ENCODE peak calls at places on chromosome 10, in four cellular contexts. One of them, this sample, is unnamed.
A peak's percentile ranks its signal among the peaks of the same experiment; 100 is the strongest.

GRCh38 chr10:93856349-93857140 is 37.2 kb upstream of the SLC35G1 start:
- DNase-seq in HepG2: no peak
- DNase-seq in HCT116: no peak
- DNase-seq in SK-N-SH: no peak
- DNase-seq in this sample: no peak

GRCh38 chr10:69864321-69864720 is 62.6 kb downstream of the COL13A1 start:
- DNase-seq in HepG2: no peak
- DNase-seq in HCT116: peak; percentile 66
- DNase-seq in SK-N-SH: no peak
- DNase-seq in this sample: no peak

GRCh38 chr10:91880310-91880709 is 29.0 kb downstream of the FGFBP3 start:
- DNase-seq in HepG2: no peak
- DNase-seq in HCT116: no peak
- DNase-seq in SK-N-SH: no peak
- DNase-seq in this sample: no peak

GRCh38 chr10:89207801-89208551 is 859 bp upstream of the CH25H start:
- DNase-seq in HepG2: no peak
- DNase-seq in HCT116: no peak
- DNase-seq in SK-N-SH: peak; percentile 68
- DNase-seq in this sample: no peak

GRCh38 chr10:74292871-74293427 is 141.9 kb downstream of the ADK start:
- DNase-seq in HepG2: no peak
- DNase-seq in HCT116: peak; percentile 10
- DNase-seq in SK-N-SH: no peak
- DNase-seq in this sample: no peak

GRCh38 chr10:90856964-90857634 is 740 bp downstream of the HTR7 start:
- DNase-seq in HepG2: no peak
- DNase-seq in HCT116: no peak
- DNase-seq in SK-N-SH: no peak
- DNase-seq in this sample: no peak

GRCh38 chr10:48612241-48612943 is 7.5 kb upstream of the ARHGAP22 start:
- DNase-seq in HepG2: no peak
- DNase-seq in HCT116: no peak
- DNase-seq in SK-N-SH: no peak
- DNase-seq in this sample: no peak

GRCh38 chr10:69456880-69457693 is 5.8 kb downstream of the TSPAN15 start:
- DNase-seq in HepG2: no peak
- DNase-seq in HCT116: no peak
- DNase-seq in SK-N-SH: no peak
- DNase-seq in this sample: no peak

GRCh38 chr10:42630537-42631134 is 7.7 kb downstream of the ZNF33B start:
- DNase-seq in HepG2: peak; percentile 44
- DNase-seq in HCT116: no peak
- DNase-seq in SK-N-SH: no peak
- DNase-seq in this sample: no peak

GRCh38 chr10:77041636-77042258 is 595.9 kb downstream of the KCNMA1 start:
- DNase-seq in HepG2: no peak
- DNase-seq in HCT116: no peak
- DNase-seq in SK-N-SH: peak; percentile 61
- DNase-seq in this sample: no peak

GRCh38 chr10:16360001-16360400 is 76.8 kb upstream of the PTER start:
- DNase-seq in HepG2: no peak
- DNase-seq in HCT116: no peak
- DNase-seq in SK-N-SH: no peak
- DNase-seq in this sample: no peak

GRCh38 chr10:77226871-77227557 is 410.6 kb downstream of the KCNMA1 start:
- DNase-seq in HepG2: no peak
- DNase-seq in HCT116: no peak
- DNase-seq in SK-N-SH: no peak
- DNase-seq in this sample: no peak

GRCh38 chr10:100744980-100745881 is at the start of gene PAX2:
- DNase-seq in HepG2: no peak
- DNase-seq in HCT116: peak; percentile 42
- DNase-seq in SK-N-SH: peak; percentile 69
- DNase-seq in this sample: peak; percentile 12

GRCh38 chr10:127044191-127044590 is 139.0 kb downstream of the DOCK1 start:
- DNase-seq in HepG2: no peak
- DNase-seq in HCT116: no peak
- DNase-seq in SK-N-SH: no peak
- DNase-seq in this sample: no peak

GRCh38 chr10:48667960-48668541 is 16.6 kb upstream of the WDFY4 start:
- DNase-seq in HepG2: no peak
- DNase-seq in HCT116: no peak
- DNase-seq in SK-N-SH: no peak
- DNase-seq in this sample: no peak

GRCh38 chr10:112461029-112461887 is 14.2 kb downstream of the VTI1A start:
- DNase-seq in HepG2: no peak
- DNase-seq in HCT116: peak; percentile 83
- DNase-seq in SK-N-SH: no peak
- DNase-seq in this sample: peak; percentile 11

GRCh38 chr10:119120875-119121274 is 17.0 kb downstream of the DENND10 start:
- DNase-seq in HepG2: no peak
- DNase-seq in HCT116: no peak
- DNase-seq in SK-N-SH: no peak
- DNase-seq in this sample: no peak

GRCh38 chr10:85044-85443 is 35.9 kb upstream of the TUBB8 start:
- DNase-seq in HepG2: no peak
- DNase-seq in HCT116: no peak
- DNase-seq in SK-N-SH: no peak
- DNase-seq in this sample: no peak
- TF ChIP-seq ELF1 in HepG2: no peak
- TF ChIP-seq ELF1 in HCT116: no peak
- TF ChIP-seq ELF1 in SK-N-SH: no peak
- TF ChIP-seq ELF1 in this sample: no peak

GRCh38 chr10:131546086-131546810 is 234.7 kb upstream of the TCERG1L start:
- DNase-seq in HepG2: no peak
- DNase-seq in HCT116: peak; percentile 53
- DNase-seq in SK-N-SH: no peak
- DNase-seq in this sample: no peak
- TF ChIP-seq ELF1 in HepG2: no peak
- TF ChIP-seq ELF1 in HCT116: no peak
- TF ChIP-seq ELF1 in SK-N-SH: no peak
- TF ChIP-seq ELF1 in this sample: no peak

DNA sequence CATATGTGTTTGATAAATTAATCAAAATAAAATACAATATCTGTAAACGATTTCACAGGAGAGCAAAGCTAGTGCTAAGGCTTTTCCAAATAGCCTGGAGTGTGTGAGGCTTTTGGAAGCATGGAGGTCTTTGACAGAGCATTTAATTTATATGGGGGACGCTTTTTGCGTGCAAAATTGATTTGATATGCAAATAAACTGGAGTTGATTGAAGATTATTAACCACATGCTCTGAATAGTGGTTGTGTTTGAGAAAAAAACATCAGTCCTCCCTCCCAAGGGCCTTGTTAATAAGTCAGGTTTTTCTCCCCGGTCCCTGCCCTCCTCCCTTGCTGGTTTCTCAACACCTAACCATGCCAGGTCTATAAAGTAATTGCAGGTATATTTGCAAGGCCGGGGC is 85.1 kb upstream of the FGFR2 start:
- DNase-seq in HepG2: no peak
- DNase-seq in HCT116: no peak
- DNase-seq in SK-N-SH: no peak
- DNase-seq in this sample: no peak
- TF ChIP-seq ELF1 in HepG2: no peak
- TF ChIP-seq ELF1 in HCT116: no peak
- TF ChIP-seq ELF1 in SK-N-SH: no peak
- TF ChIP-seq ELF1 in this sample: no peak

GRCh38 chr10:29687411-29688160 is 52.8 kb upstream of the SVIL start:
- DNase-seq in HepG2: no peak
- DNase-seq in HCT116: no peak
- DNase-seq in SK-N-SH: no peak
- DNase-seq in this sample: no peak

GRCh38 chr10:29685506-29685905 is 50.7 kb upstream of the SVIL start:
- DNase-seq in HepG2: no peak
- DNase-seq in HCT116: no peak
- DNase-seq in SK-N-SH: no peak
- DNase-seq in this sample: no peak

GRCh38 chr10:29676732-29677131 is 42.0 kb upstream of the SVIL start:
- DNase-seq in HepG2: no peak
- DNase-seq in HCT116: no peak
- DNase-seq in SK-N-SH: no peak
- DNase-seq in this sample: no peak

GRCh38 chr10:29680091-29680490 is 45.3 kb upstream of the SVIL start:
- DNase-seq in HepG2: no peak
- DNase-seq in HCT116: no peak
- DNase-seq in SK-N-SH: no peak
- DNase-seq in this sample: no peak

GRCh38 chr10:29681700-29682444 is 47.1 kb upstream of the SVIL start:
- DNase-seq in HepG2: no peak
- DNase-seq in HCT116: no peak
- DNase-seq in SK-N-SH: no peak
- DNase-seq in this sample: no peak
- TF ChIP-seq ELF1 in HepG2: no peak
- TF ChIP-seq ELF1 in HCT116: no peak
- TF ChIP-seq ELF1 in SK-N-SH: no peak
- TF ChIP-seq ELF1 in this sample: no peak

DNA sequence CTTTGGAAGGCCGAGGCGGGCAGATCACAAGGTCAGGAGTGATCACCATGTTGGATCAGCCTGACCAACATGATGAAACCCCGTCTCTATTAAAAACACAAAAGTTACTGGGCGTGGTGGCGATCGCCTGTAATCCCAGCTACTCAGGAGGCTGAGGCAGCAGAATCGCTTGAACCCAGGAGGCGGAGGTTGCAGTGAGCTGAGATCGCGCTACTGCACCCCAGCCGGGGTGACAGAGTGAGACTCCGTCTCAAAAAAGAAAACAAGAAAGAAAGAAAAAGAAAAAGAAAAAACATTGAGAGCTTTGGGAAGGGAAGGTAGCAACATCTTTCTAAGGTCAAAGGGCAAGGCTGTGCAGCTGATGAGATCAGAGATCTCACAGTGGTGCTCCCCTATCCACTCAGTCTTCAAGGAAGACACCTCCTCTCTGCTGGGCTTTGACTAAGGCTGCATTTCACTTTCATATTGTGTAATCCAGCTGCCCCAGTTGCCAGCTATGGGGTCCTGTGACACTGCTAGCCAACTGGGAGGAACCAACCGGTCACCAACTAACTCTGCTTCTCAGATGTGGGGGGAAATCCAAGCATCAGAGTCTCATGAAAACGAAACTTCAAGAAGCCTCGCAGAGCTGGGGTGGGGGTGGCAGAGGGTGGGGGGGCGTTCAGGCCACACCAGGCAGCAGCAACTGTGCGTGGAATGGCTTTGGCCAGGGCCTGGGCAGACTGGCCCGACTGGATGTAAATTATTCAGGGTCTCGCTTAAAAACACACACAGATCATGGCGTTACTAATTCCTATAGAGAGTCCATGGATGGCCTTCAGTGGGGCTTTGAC is 1.5 kb downstream of the IL15RA start:
- DNase-seq in HepG2: no peak
- DNase-seq in HCT116: no peak
- DNase-seq in SK-N-SH: no peak
- DNase-seq in this sample: peak; percentile 44
- TF ChIP-seq ELF1 in HepG2: no peak
- TF ChIP-seq ELF1 in HCT116: no peak
- TF ChIP-seq ELF1 in SK-N-SH: no peak
- TF ChIP-seq ELF1 in this sample: no peak

GRCh38 chr10:120738658-120739057 is 112.5 kb upstream of the WDR11 start:
- DNase-seq in HepG2: no peak
- DNase-seq in HCT116: no peak
- DNase-seq in SK-N-SH: no peak
- DNase-seq in this sample: no peak

GRCh38 chr10:120735315-120735714 is 115.8 kb upstream of the WDR11 start:
- DNase-seq in HepG2: no peak
- DNase-seq in HCT116: no peak
- DNase-seq in SK-N-SH: no peak
- DNase-seq in this sample: no peak

GRCh38 chr10:120734476-120735078 is 116.6 kb upstream of the WDR11 start:
- DNase-seq in HepG2: no peak
- DNase-seq in HCT116: no peak
- DNase-seq in SK-N-SH: no peak
- DNase-seq in this sample: no peak

GRCh38 chr10:120735773-120736371 is 115.3 kb upstream of the WDR11 start:
- DNase-seq in HepG2: peak; percentile 5
- DNase-seq in HCT116: peak; percentile 26
- DNase-seq in SK-N-SH: peak; percentile 22
- DNase-seq in this sample: peak; percentile 12

GRCh38 chr10:120736377-120736776 is 114.8 kb upstream of the WDR11 start:
- DNase-seq in HepG2: no peak
- DNase-seq in HCT116: no peak
- DNase-seq in SK-N-SH: no peak
- DNase-seq in this sample: no peak
- TF ChIP-seq ELF1 in HepG2: no peak
- TF ChIP-seq ELF1 in HCT116: no peak
- TF ChIP-seq ELF1 in SK-N-SH: no peak
- TF ChIP-seq ELF1 in this sample: no peak

DNA sequence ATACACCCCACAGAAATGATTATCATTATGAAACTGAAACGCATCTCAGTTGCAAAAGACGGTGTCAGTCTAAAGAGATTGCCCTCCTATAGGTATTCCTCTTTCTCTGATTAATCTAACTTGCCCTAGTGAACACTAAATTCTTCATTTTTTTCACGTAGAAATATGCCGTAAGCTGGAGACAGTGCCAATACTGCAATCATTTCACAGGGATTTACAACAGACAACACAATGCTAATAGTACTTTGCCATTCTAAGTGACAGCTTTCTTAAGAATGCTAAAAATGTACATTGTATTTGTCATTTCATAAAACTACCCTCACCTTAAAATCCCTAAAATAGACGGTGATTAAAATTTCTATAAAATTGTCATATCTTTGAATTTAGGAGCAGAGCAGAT is 9.2 kb downstream of the EBF3 start:
- DNase-seq in HepG2: no peak
- DNase-seq in HCT116: no peak
- DNase-seq in SK-N-SH: no peak
- DNase-seq in this sample: no peak
- TF ChIP-seq ELF1 in HepG2: no peak
- TF ChIP-seq ELF1 in HCT116: no peak
- TF ChIP-seq ELF1 in SK-N-SH: no peak
- TF ChIP-seq ELF1 in this sample: no peak

GRCh38 chr10:73228247-73228646 is 18.8 kb downstream of the DNAJC9 start:
- DNase-seq in HepG2: no peak
- DNase-seq in HCT116: no peak
- DNase-seq in SK-N-SH: no peak
- DNase-seq in this sample: no peak
- TF ChIP-seq ELF1 in HepG2: no peak
- TF ChIP-seq ELF1 in HCT116: no peak
- TF ChIP-seq ELF1 in SK-N-SH: no peak
- TF ChIP-seq ELF1 in this sample: no peak

GRCh38 chr10:99551158-99551557 is 18.4 kb downstream of the NKX2-3 start:
- DNase-seq in HepG2: no peak
- DNase-seq in HCT116: no peak
- DNase-seq in SK-N-SH: peak; percentile 32
- DNase-seq in this sample: no peak

GRCh38 chr10:99544322-99544721 is 11.6 kb downstream of the NKX2-3 start:
- DNase-seq in HepG2: no peak
- DNase-seq in HCT116: no peak
- DNase-seq in SK-N-SH: no peak
- DNase-seq in this sample: no peak

GRCh38 chr10:99551616-99552015 is 18.9 kb downstream of the NKX2-3 start:
- DNase-seq in HepG2: no peak
- DNase-seq in HCT116: no peak
- DNase-seq in SK-N-SH: no peak
- DNase-seq in this sample: no peak

GRCh38 chr10:99548041-99548530 is 15.3 kb downstream of the NKX2-3 start:
- DNase-seq in HepG2: peak; percentile 32
- DNase-seq in HCT116: peak; percentile 50
- DNase-seq in SK-N-SH: peak; percentile 35
- DNase-seq in this sample: no peak
- TF ChIP-seq ELF1 in HepG2: no peak
- TF ChIP-seq ELF1 in HCT116: no peak
- TF ChIP-seq ELF1 in SK-N-SH: no peak
- TF ChIP-seq ELF1 in this sample: no peak